ENCODE peak calls at places on chromosome 9, in five cellular contexts. I is endodermal cell; F is lung; G is stimulated activated CD4-positive, alpha-beta T cell treated with anti-CD3 and anti-CD28 coated beads, Interleukin-15, amount 100 ng/mL, for 24 hours; C is heart left ventricle. T is an unnamed sample.

GRCh38 chr9:37732086-37732744 is 21.4 kb upstream of the TRMT10B start:
- DNase-seq in I (no peak), C (no peak), G (no peak), F (no peak), T (no peak)

GRCh38 chr9:127776195-127776918 is 2.1 kb downstream of the SH2D3C start:
- DNase-seq in I (peak), C (no peak), F (peak), G (peak), T (no peak)

GRCh38 chr9:69546265-69546664 is 125.9 kb downstream of the APBA1 start:
- DNase-seq in I (peak), C (no peak), F (no peak), G (no peak), T (no peak)

GRCh38 chr9:36971935-36972488 is 62.1 kb downstream of the PAX5 start:
- DNase-seq in F (no peak), I (peak), C (no peak), G (no peak), T (no peak)

GRCh38 chr9:135887585-135888050 is 19.7 kb downstream of the CAMSAP1 start:
- DNase-seq in F (no peak), G (peak), C (peak), I (peak), T (no peak)

GRCh38 chr9:132268725-132269352 is 85.9 kb downstream of the SETX start:
- DNase-seq in C (peak), F (peak), G (peak), I (peak), T (peak)

GRCh38 chr9:88322906-88323566 is 65.2 kb upstream of the SPIN1 start:
- DNase-seq in F (no peak), G (peak), I (no peak), C (no peak), T (no peak)

GRCh38 chr9:120265791-120266190 is 314.2 kb downstream of the CDK5RAP2 start:
- DNase-seq in C (peak), F (no peak), I (no peak), G (no peak), T (peak)

GRCh38 chr9:86353591-86354047 is 591 bp downstream of the TUT7 start:
- DNase-seq in C (peak), G (peak), F (peak), I (no peak), T (no peak)

GRCh38 chr9:137807721-137808703 is 69.6 kb upstream of the CACNA1B start:
- DNase-seq in C (no peak), G (no peak), I (no peak), F (no peak), T (no peak)

GRCh38 chr9:21770877-21771560 is 31.4 kb upstream of the MTAP start:
- DNase-seq in F (no peak), I (no peak), G (no peak), C (no peak), T (no peak)

T was measured in right atrium auricular region.